ENCODE peak calls at places on chromosomes 13 and 19, in four cellular contexts. E is cardiac muscle cell, L is suprapubic skin, I is pancreas. U is an unnamed sample.
A peak's percentile ranks its signal among the peaks of the same experiment; 100 is the strongest.

GRCh38 chr19:16373539-16373938 is 48.9 kb downstream of the KLF2 start:
- DNase-seq in I (no peak), L (no peak), E (no peak), U (no peak)

GRCh38 chr13:112746044-112746443 is 56.2 kb downstream of the ATP11A start:
- DNase-seq in I (no peak), L (no peak), E (no peak), U (no peak)

GRCh38 chr13:36142735-36143134 is 11.6 kb upstream of the DCLK1 start:
- DNase-seq in I (no peak), E (no peak), L (no peak), U (no peak)

GRCh38 chr13:51380269-51380668 is 40.8 kb downstream of the SERPINE3 start:
- DNase-seq in L (no peak), I (no peak), E (no peak), U (no peak)

GRCh38 chr13:80224468-80224867 is 116.5 kb downstream of the SPRY2 start:
- DNase-seq in L (no peak), E (no peak), I (no peak), U (no peak)

GRCh38 chr19:47228937-47229673 is 1.9 kb downstream of the BBC3 start:
- DNase-seq in I (no peak), L (no peak), E (no peak), U (peak; percentile 26)

GRCh38 chr13:108495686-108496363 is 133.6 kb upstream of the MYO16 start:
- DNase-seq in E (peak; percentile 28), I (peak; percentile 64), L (no peak), U (peak; percentile 32)

GRCh38 chr13:110815471-110816204 is 99.2 kb downstream of the ANKRD10 start:
- DNase-seq in E (no peak), L (peak; percentile 45), I (no peak), U (no peak)

GRCh38 chr13:40974460-40975407 is 44.4 kb downstream of the ELF1 start:
- DNase-seq in I (no peak), E (peak; percentile 65), L (no peak), U (no peak)

DNA sequence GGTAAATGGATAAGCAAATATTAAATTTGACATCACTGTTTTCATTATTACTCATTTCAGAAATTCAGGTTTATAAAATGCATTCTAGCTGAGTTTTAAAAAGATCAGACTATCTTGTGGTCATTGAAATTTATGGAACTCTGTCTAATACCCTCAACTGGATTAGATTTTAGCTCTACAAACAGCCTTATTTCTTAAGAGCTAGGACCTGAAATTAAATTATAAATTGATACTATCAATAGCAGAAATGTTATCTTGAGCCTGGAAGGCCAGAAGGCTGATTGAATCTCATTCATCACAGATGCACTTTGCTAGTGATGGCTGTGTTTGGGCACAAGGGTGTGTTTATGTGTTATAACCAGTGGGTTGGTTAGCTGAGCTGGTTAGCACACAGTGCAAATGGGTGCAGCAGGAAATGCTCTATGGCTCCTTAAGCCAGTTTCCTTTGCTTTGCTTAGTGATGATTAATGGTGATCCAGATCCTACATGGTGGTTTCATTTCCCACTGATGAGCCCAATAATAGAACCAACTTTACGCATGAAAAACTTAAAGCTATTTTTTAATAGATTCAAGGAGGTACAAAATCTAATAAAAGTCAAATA is 310.8 kb upstream of the KLF12 start:
- DNase-seq in E (no peak), L (no peak), I (no peak), U (no peak)
- H3K4me3 ChIP-seq in E (no peak overlapping the region), L (no peak overlapping the region), I (no peak overlapping the region), U (no peak overlapping the region)

GRCh38 chr13:77448689-77449088 is 86.8 kb upstream of the SCEL start:
- DNase-seq in I (no peak), L (no peak), E (no peak), U (no peak)

GRCh38 chr13:77443511-77443910 is 92.0 kb upstream of the SCEL start:
- DNase-seq in L (no peak), I (no peak), E (no peak), U (no peak)

DNA sequence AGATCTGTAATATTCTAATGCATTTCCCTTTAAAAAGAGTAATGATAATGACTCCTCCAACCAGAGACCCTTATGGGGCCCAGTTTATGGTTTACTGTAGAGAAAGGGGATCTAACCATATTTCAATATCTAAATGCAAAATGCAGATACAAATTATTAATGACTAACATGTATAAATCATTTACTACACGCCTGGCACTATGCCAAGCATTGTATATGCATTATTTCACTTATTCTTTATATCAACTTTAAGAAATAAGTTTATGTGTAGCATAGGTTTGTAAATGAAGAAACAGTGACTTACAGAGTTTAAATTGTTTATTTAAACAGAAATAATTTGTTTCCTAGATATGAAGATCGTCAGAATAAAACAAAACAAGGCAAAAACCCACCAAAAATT is 86.2 kb upstream of the SCEL start:
- DNase-seq in L (no peak), I (no peak), E (no peak), U (no peak)
- H3K27me3 ChIP-seq in L (no peaks in the 10 kb centered on the region), I (no peaks in the 10 kb centered on the region), E (no peaks in the 10 kb centered on the region), U (no peaks in the 10 kb centered on the region)

GRCh38 chr19:40147693-40148347 is 43.4 kb upstream of the MAP3K10 start:
- DNase-seq in I (peak; percentile 34), E (no peak), L (no peak), U (peak; percentile 64)
- H3K4me3 ChIP-seq in I (no peak overlapping the region), E (no peak overlapping the region), L (peak overlapping the region; percentile 40), U (peak overlapping the region; percentile 40)

GRCh38 chr19:39310558-39311311 is 9.9 kb downstream of the LRFN1 start:
- DNase-seq in E (peak; percentile 68), L (no peak), I (no peak), U (no peak)

GRCh38 chr19:39306075-39306474 is 9.9 kb downstream of the IFNL1 start:
- DNase-seq in E (no peak), I (no peak), L (no peak), U (no peak)

GRCh38 chr19:39307233-39307821 is 11.1 kb downstream of the IFNL1 start:
- DNase-seq in E (peak; percentile 91), L (peak; percentile 74), I (no peak), U (no peak)

GRCh38 chr19:39307822-39308530 is 11.8 kb downstream of the IFNL1 start:
- DNase-seq in E (no peak), L (peak; percentile 63), I (no peak), U (no peak)

GRCh38 chr19:39308531-39309304 is 11.9 kb downstream of the LRFN1 start:
- DNase-seq in E (peak; percentile 37), L (peak; percentile 73), I (peak; percentile 18), U (no peak)
- H3K27me3 ChIP-seq in E (no peaks in the 10 kb centered on the region), L (peaks cover 41% of the 10 kb centered on the region), I (no peaks in the 10 kb centered on the region), U (peaks cover 4% of the 10 kb centered on the region)

DNA sequence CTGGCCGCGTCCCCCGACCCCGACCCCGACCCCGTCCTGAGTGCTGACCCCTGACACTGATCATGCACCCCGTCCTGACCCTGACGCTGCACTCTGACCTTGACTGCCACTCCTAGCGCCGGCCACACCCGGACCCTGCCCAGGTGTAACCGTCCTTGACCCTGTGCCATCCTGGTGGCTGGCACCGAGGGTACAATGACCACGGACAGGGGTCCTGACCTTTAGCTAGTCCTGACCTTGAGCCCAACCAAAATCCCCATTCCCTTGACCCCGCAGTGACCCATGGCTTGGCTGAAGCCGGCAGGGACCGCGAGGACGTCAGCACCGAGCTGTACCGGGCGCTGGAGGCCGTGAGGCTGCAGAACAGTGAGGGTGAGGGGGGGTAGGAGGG is 25.9 kb downstream of the CLEC4M start:
- DNase-seq in I (no peak), E (no peak), L (no peak), U (no peak)
- H3K4me3 ChIP-seq in I (no peak overlapping the region), E (peak overlapping the region; percentile 18), L (peak overlapping the region; percentile 6), U (no peak overlapping the region)

GRCh38 chr19:41933131-41933458 is 4.8 kb upstream of the ERFL start:
- DNase-seq in E (no peak), I (peak; percentile 71), L (no peak), U (no peak)
- H3K27me3 ChIP-seq in E (peaks cover 96% of the 10 kb centered on the region), I (no peaks in the 10 kb centered on the region), L (peaks cover 100% of the 10 kb centered on the region), U (peaks cover 68% of the 10 kb centered on the region)

U was measured in MG63.